ENCODE peak calls at places on chromosomes 3 and 15, in six cellular contexts. F is K562, I is A549, O is HepG2, W is SK-N-SH, G is IMR-90. Y is an unnamed sample.

GRCh38 chr3:88912294-88913014 is 195.0 kb upstream of the EPHA3 start:
- DNase-seq in F (no peak), I (no peak), O (no peak), W (no peak), G (no peak), Y (no peak)

GRCh38 chr15:51121118-51121517 is 26.4 kb upstream of the TNFAIP8L3 start:
- DNase-seq in F (peak), I (peak), O (peak), W (no peak), G (peak), Y (peak)

GRCh38 chr3:39809181-39809994 is at the start of gene MYRIP:
- DNase-seq in F (peak), I (no peak), O (peak), W (peak), G (no peak), Y (no peak)

GRCh38 chr15:45126535-45127158 is 3.0 kb downstream of the DUOXA1 start:
- DNase-seq in F (peak), I (peak), O (peak), W (no peak), G (peak), Y (peak)

GRCh38 chr15:40909662-40910625 is 15.7 kb downstream of the VPS18 start:
- DNase-seq in F (no peak), I (no peak), O (peak), W (peak), G (no peak), Y (no peak)

GRCh38 chr15:65841121-65841930 is 28.0 kb upstream of the RAB11A start:
- DNase-seq in F (no peak), I (no peak), O (no peak), W (no peak), G (peak), Y (no peak)

GRCh38 chr3:175179055-175179454 is 319.9 kb downstream of the NAALADL2 start:
- DNase-seq in F (no peak), I (peak), O (no peak), W (no peak), G (peak), Y (no peak)

GRCh38 chr3:177464392-177465225 is 267.3 kb upstream of the TBL1XR1 start:
- DNase-seq in F (no peak), I (no peak), O (no peak), W (no peak), G (no peak), Y (no peak)

GRCh38 chr3:136630911-136631310 is 121.3 kb downstream of the STAG1 start:
- DNase-seq in F (no peak), I (no peak), O (no peak), W (no peak), G (no peak), Y (no peak)

GRCh38 chr3:29805757-29806156 is 524.9 kb downstream of the RBMS3 start:
- DNase-seq in F (no peak), I (no peak), O (no peak), W (no peak), G (peak), Y (no peak)

GRCh38 chr3:160618878-160619277 is 53.5 kb upstream of the KPNA4 start:
- DNase-seq in F (no peak), I (no peak), O (no peak), W (no peak), G (peak), Y (no peak)

GRCh38 chr3:80355144-80355543 is 587.3 kb upstream of the ROBO1 start:
- DNase-seq in F (no peak), I (no peak), O (no peak), W (no peak), G (no peak), Y (no peak)

GRCh38 chr3:15513810-15514662 is 7.5 kb downstream of the COLQ start:
- DNase-seq in F (no peak), I (no peak), O (no peak), W (no peak), G (no peak), Y (no peak)

GRCh38 chr3:126544596-126545281 is 14.0 kb downstream of the C3orf22 start:
- DNase-seq in F (no peak), I (no peak), O (no peak), W (peak), G (no peak), Y (no peak)

GRCh38 chr15:87672309-87672897 is 584.1 kb downstream of the NTRK3 start:
- DNase-seq in F (peak), I (peak), O (no peak), W (peak), G (peak), Y (no peak)

GRCh38 chr15:38062679-38063078 is 128.2 kb downstream of the TMCO5A start:
- DNase-seq in F (no peak), I (no peak), O (no peak), W (no peak), G (no peak), Y (no peak)

GRCh38 chr15:79088426-79089205 is 2.0 kb downstream of the RASGRF1 start:
- DNase-seq in F (no peak), I (no peak), O (no peak), W (no peak), G (no peak), Y (no peak)

GRCh38 chr15:48560321-48561051 is 85.0 kb downstream of the FBN1 start:
- DNase-seq in F (no peak), I (no peak), O (no peak), W (no peak), G (no peak), Y (no peak)
- TF ChIP-seq RAD21 in F (no peak), I (no peak), O (no peak), W (no peak), G (no peak), Y (no peak)

GRCh38 chr15:101320501-101321052 is 25.5 kb upstream of the SNRPA1 start:
- DNase-seq in F (no peak), I (no peak), O (no peak), W (no peak), G (peak), Y (no peak)
- TF ChIP-seq RAD21 in F (no peak), I (no peak), O (no peak), W (no peak), G (no peak), Y (no peak)

GRCh38 chr3:168266335-168266734 is 170.6 kb upstream of the GOLIM4 start:
- DNase-seq in F (no peak), I (no peak), O (no peak), W (no peak), G (no peak), Y (no peak)
- TF ChIP-seq RAD21 in F (no peak), I (no peak), O (no peak), W (no peak), G (no peak), Y (no peak)

GRCh38 chr3:117035785-117036184 is 326.2 kb downstream of the TUSC7 start:
- DNase-seq in F (no peak), I (no peak), O (no peak), W (peak), G (peak), Y (no peak)

GRCh38 chr3:117036259-117036799 is 326.8 kb downstream of the TUSC7 start:
- DNase-seq in F (no peak), I (no peak), O (no peak), W (peak), G (peak), Y (no peak)
- TF ChIP-seq RAD21 in F (no peak), I (no peak), O (no peak), W (no peak), G (no peak), Y (no peak)

GRCh38 chr15:57470543-57470942 is 94.2 kb downstream of the CGNL1 start:
- DNase-seq in F (no peak), I (no peak), O (no peak), W (no peak), G (no peak), Y (no peak)
- TF ChIP-seq RAD21 in F (no peak), I (no peak), O (no peak), W (no peak), G (no peak), Y (no peak)

GRCh38 chr3:52509753-52510328 is 14.7 kb downstream of the STAB1 start:
- DNase-seq in F (no peak), I (no peak), O (no peak), W (no peak), G (no peak), Y (no peak)
- TF ChIP-seq RAD21 in F (no peak), I (no peak), O (no peak), W (no peak), G (no peak), Y (no peak)

DNA sequence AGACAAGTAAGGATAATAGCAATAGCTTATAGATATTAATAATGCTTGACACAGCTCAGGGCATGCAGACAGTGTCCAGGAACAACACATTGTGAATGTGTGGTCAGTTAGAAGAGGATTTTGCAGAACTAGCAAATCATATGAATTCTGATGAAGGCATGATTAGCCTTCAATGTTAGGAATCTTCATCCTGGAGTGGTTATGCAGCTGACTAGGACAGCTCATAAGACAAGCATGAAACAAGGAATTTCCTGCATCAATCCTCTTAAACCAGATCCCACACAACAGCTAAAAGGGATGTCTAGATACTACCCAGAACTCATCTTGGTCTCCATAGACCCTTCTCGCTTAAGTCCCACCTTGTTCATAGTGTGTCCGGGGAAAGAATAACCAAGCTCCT is 499.0 kb upstream of the ATP11B start:
- DNase-seq in F (no peak), I (no peak), O (no peak), W (no peak), G (no peak), Y (no peak)
- TF ChIP-seq RAD21 in F (no peak), I (no peak), O (no peak), W (no peak), G (no peak), Y (no peak)

DNA sequence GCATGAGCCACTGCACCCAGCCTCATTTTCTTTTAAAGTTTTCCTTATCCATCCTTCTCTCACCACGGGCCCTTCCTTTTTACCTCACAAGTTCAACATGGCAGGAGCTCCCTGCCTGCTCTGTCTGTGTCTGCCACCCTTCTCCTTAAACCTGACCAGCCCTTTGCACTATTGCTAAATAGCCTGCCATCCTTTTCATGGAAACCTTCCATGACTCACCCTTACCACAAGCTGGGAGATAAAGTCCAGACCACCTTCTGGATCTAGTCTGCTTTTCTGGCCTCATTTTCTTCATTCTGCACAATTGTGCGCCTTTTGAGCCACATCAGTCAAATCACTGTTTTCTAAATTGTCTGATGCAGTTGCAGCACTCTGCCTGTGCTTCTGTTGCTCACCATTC is 8.9 kb downstream of the PARP14 start:
- DNase-seq in F (no peak), I (peak), O (peak), W (no peak), G (peak), Y (no peak)
- TF ChIP-seq RAD21 in F (no peak), I (no peak), O (no peak), W (no peak), G (no peak), Y (no peak)

DNA sequence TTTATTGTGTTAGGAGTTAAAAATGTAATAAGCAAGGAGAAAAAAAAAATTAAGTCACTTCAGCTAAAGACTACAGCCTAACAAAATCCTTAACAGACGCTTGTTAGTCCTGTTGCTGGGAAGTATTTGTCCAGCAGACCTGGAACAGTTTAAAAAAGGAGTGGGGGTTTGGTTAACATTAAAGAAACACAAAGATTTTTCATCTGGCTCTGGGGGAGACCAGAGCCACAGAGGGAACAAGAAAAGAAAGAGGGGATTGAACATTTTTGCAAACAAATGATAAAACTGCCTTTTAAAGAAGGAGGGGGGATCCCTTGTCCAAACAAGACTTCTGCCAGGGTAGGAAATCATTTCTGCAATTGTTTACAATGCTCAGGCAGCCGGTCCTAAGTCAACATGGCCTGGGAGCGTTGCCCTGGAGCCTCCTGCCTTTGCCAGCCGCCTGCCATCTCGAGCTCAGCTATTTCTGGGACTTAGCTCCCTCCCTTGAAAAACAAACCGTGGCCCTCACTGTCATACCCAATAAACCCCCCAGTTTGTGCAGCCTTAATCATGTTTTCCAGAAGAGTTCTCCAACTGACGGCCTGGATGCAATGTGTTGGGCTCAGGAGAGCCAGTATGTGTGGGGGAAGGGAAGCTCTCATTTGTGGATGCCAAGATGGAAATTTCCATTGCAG is 75.7 kb upstream of the RNU6-1 start:
- DNase-seq in F (no peak), I (peak), O (peak), W (no peak), G (no peak), Y (no peak)
- TF ChIP-seq RAD21 in F (no peak), I (peak), O (no peak), W (no peak), G (no peak), Y (no peak)

Y was measured in HCT116.